ENCODE peak calls at places on chromosomes 16 and 17, in nine cellular contexts. Z is A549, D is suprapubic skin, Y is transverse colon, R is ovary, F is H1, Q is HepG2, K is sigmoid colon, N is GM12878. W is an unnamed sample.

GRCh38 chr17:59362811-59363205 is 31.4 kb downstream of the YPEL2 start:
- DNase-seq in Y (no peak), N (no peak), D (no peak), K (no peak), Z (no peak), F (no peak), R (no peak), Q (no peak), W (no peak)

GRCh38 chr17:80254396-80255241 is 6.0 kb upstream of the RNF213 start:
- DNase-seq in R (no peak), Q (peak), N (peak), K (no peak), Z (peak), F (no peak), D (no peak), Y (peak), W (peak)

GRCh38 chr17:46777943-46778915 is 40.3 kb downstream of the WNT3 start:
- DNase-seq in Y (no peak), K (no peak), R (no peak), F (no peak), D (no peak), Z (no peak), Q (peak), N (no peak), W (no peak)

GRCh38 chr17:17146791-17147406 is 59.2 kb downstream of the PLD6 start:
- DNase-seq in R (no peak), Z (peak), Y (peak), D (no peak), Q (peak), N (no peak), K (no peak), F (no peak), W (no peak)

GRCh38 chr16:50326835-50327465 is 41.8 kb downstream of the BRD7 start:
- DNase-seq in D (no peak), K (no peak), F (no peak), Z (no peak), Y (no peak), N (peak), Q (no peak), R (no peak), W (no peak)

GRCh38 chr16:70753228-70753627 is 47.7 kb downstream of the VAC14 start:
- DNase-seq in Z (no peak), R (no peak), Q (no peak), F (no peak), Y (no peak), K (no peak), N (no peak), D (no peak), W (no peak)

GRCh38 chr16:28282045-28282444 is 10.3 kb upstream of the SBK1 start:
- DNase-seq in Q (no peak), N (no peak), R (no peak), Z (no peak), Y (no peak), F (no peak), K (no peak), D (no peak), W (no peak)

GRCh38 chr16:30567160-30567990 is 4.1 kb downstream of the ZNF688 start:
- DNase-seq in R (no peak), N (no peak), Y (no peak), K (no peak), Q (no peak), D (no peak), Z (no peak), F (no peak), W (no peak)

GRCh38 chr17:61627125-61627524 is 36.1 kb upstream of the NACA2 start:
- DNase-seq in F (no peak), R (no peak), K (no peak), D (no peak), N (no peak), Q (no peak), Y (no peak), Z (no peak), W (no peak)

GRCh38 chr16:22721497-22722100 is 92.4 kb upstream of the HS3ST2 start:
- DNase-seq in N (no peak), F (no peak), D (no peak), Q (no peak), Y (no peak), R (no peak), K (no peak), Z (no peak), W (no peak)

GRCh38 chr16:65122974-65123845 is 1.3 kb upstream of the CDH11 start:
- DNase-seq in R (peak), Q (no peak), N (no peak), D (peak), Y (peak), Z (no peak), K (peak), F (no peak), W (peak)

GRCh38 chr17:44352922-44353655 is 8.0 kb downstream of the GRN start:
- DNase-seq in Z (no peak), N (no peak), R (no peak), K (no peak), Q (no peak), D (no peak), Y (no peak), F (no peak), W (no peak)

GRCh38 chr17:700504-701094 is 14.0 kb downstream of the VPS53 start:
- DNase-seq in K (no peak), D (no peak), Z (peak), Q (no peak), N (no peak), F (no peak), Y (no peak), R (no peak), W (no peak)

GRCh38 chr16:83305092-83305491 is 502.7 kb upstream of the HSBP1 start:
- DNase-seq in D (no peak), R (no peak), Z (no peak), Q (no peak), N (no peak), K (no peak), Y (no peak), F (no peak), W (no peak)

GRCh38 chr16:3570420-3571062 is 6.7 kb downstream of the NLRC3 start:
- DNase-seq in Z (no peak), R (no peak), Y (no peak), Q (peak), D (no peak), K (no peak), N (no peak), F (no peak), W (no peak)

GRCh38 chr17:76547183-76547641 is 7.4 kb downstream of the PRCD start:
- DNase-seq in N (no peak), R (peak), F (no peak), D (peak), K (no peak), Z (peak), Q (peak), Y (peak), W (peak)

GRCh38 chr16:75282811-75283281 is 31.4 kb upstream of the BCAR1 start:
- DNase-seq in Q (no peak), Z (no peak), D (no peak), R (no peak), N (no peak), F (no peak), Y (no peak), K (no peak), W (no peak)

GRCh38 chr17:30236807-30237206 is 1.3 kb upstream of the SLC6A4 start:
- DNase-seq in F (peak), R (peak), K (no peak), Q (peak), N (no peak), Z (peak), Y (peak), D (peak), W (peak)

GRCh38 chr17:68682913-68683312 is 81.7 kb upstream of the FAM20A start:
- DNase-seq in R (no peak), F (no peak), Q (no peak), K (no peak), D (no peak), Y (no peak), N (no peak), Z (no peak), W (no peak)

GRCh38 chr17:80116923-80117380 is 15.6 kb downstream of the GAA start:
- DNase-seq in Q (no peak), Z (no peak), K (no peak), R (no peak), N (no peak), F (no peak), D (peak), Y (no peak), W (no peak)

GRCh38 chr17:64547354-64547753 is 40.6 kb downstream of the CEP95 start:
- DNase-seq in Z (no peak), Q (no peak), F (no peak), R (no peak), D (no peak), N (no peak), K (no peak), Y (no peak), W (no peak)

GRCh38 chr17:57866319-57866718 is 16.5 kb upstream of the MRPS23 start:
- DNase-seq in N (no peak), K (peak), R (no peak), F (no peak), D (no peak), Z (no peak), Q (no peak), Y (no peak), W (no peak)

GRCh38 chr17:75624714-75625345 is 8.4 kb upstream of the SMIM5 start:
- DNase-seq in Q (no peak), N (no peak), K (no peak), D (no peak), Y (no peak), Z (no peak), R (no peak), F (no peak), W (no peak)

GRCh38 chr17:2179615-2180295 is 123.8 kb downstream of the SMG6 start:
- DNase-seq in Q (no peak), N (no peak), D (peak), F (no peak), R (peak), K (peak), Z (no peak), Y (peak), W (peak)

GRCh38 chr16:17836868-17837602 is 366.3 kb upstream of the XYLT1 start:
- DNase-seq in Y (no peak), Q (peak), F (peak), K (no peak), R (no peak), N (no peak), Z (peak), D (no peak), W (no peak)

GRCh38 chr17:2571523-2572303 is 21.7 kb upstream of the PAFAH1B1 start:
- DNase-seq in N (peak), R (no peak), K (no peak), Z (no peak), Y (no peak), D (no peak), Q (no peak), F (no peak), W (no peak)

GRCh38 chr17:82304826-82305726 is 12.3 kb downstream of the CD7 start:
- DNase-seq in R (no peak), N (no peak), F (no peak), D (no peak), K (no peak), Y (no peak), Z (no peak), Q (peak), W (no peak)

GRCh38 chr17:12982224-12982623 is 35.6 kb downstream of the ELAC2 start:
- DNase-seq in R (no peak), F (no peak), Q (no peak), D (no peak), Z (no peak), K (no peak), Y (no peak), N (peak), W (no peak)

GRCh38 chr17:3724373-3725077 is 822 bp downstream of the HASPIN start:
- DNase-seq in D (no peak), N (no peak), Z (no peak), Y (no peak), Q (no peak), R (no peak), K (no peak), F (no peak), W (no peak)

GRCh38 chr17:8059131-8059530 is 20.3 kb downstream of the ALOX15B start:
- DNase-seq in Z (no peak), N (no peak), Q (no peak), F (no peak), R (no peak), D (no peak), K (peak), Y (no peak), W (no peak)

GRCh38 chr16:4217246-4218131 is 24.4 kb downstream of the SRL start:
- DNase-seq in Q (no peak), F (no peak), R (peak), Z (no peak), K (no peak), D (no peak), Y (peak), N (no peak), W (no peak)

GRCh38 chr17:60752873-60753577 is 75.4 kb downstream of the BCAS3 start:
- DNase-seq in Y (no peak), K (no peak), R (no peak), Z (no peak), F (no peak), Q (no peak), N (no peak), D (no peak), W (no peak)

GRCh38 chr16:72561-73537 is at the start of gene RHBDF1:
- DNase-seq in F (no peak), Z (peak), R (peak), N (no peak), K (peak), Y (peak), Q (no peak), D (no peak), W (no peak)

GRCh38 chr16:2598133-2598641 is 60.4 kb downstream of the PDPK1 start:
- DNase-seq in R (no peak), Z (no peak), D (no peak), Q (no peak), K (peak), F (no peak), Y (no peak), N (no peak), W (no peak)

GRCh38 chr17:44972953-44973352 is 4.8 kb upstream of the C1QL1 start:
- DNase-seq in F (no peak), D (no peak), K (no peak), Q (peak), R (no peak), Y (no peak), N (no peak), Z (no peak), W (no peak)

GRCh38 chr17:61542027-61542426 is 49.0 kb downstream of the NACA2 start:
- DNase-seq in Y (no peak), N (no peak), Z (no peak), Q (no peak), R (no peak), F (no peak), D (no peak), K (no peak), W (no peak)

GRCh38 chr16:3026609-3027487 is 3.0 kb downstream of the THOC6 start:
- DNase-seq in D (no peak), N (no peak), Q (no peak), Z (no peak), Y (no peak), K (no peak), F (no peak), R (no peak), W (no peak)

GRCh38 chr17:76272541-76273434 is 7.6 kb downstream of the UBALD2 start:
- DNase-seq in D (no peak), N (no peak), K (no peak), Q (no peak), Z (no peak), Y (no peak), R (no peak), F (no peak), W (no peak)

GRCh38 chr16:9270941-9271340 is 179.5 kb downstream of the HAPSTR1 start:
- DNase-seq in N (no peak), D (no peak), F (no peak), Z (no peak), Q (no peak), K (no peak), R (no peak), Y (no peak), W (no peak)

GRCh38 chr16:57667069-57667525 is 1.0 kb upstream of the ADGRG3 start:
- DNase-seq in N (no peak), K (no peak), D (no peak), R (no peak), Z (no peak), Y (no peak), Q (no peak), F (no peak), W (no peak)

GRCh38 chr16:57668259-57668563 is at the start of gene ADGRG3:
- DNase-seq in Y (no peak), F (no peak), K (no peak), R (no peak), N (no peak), Z (no peak), D (no peak), Q (no peak), W (no peak)

GRCh38 chr16:57666353-57667068 is 1.6 kb upstream of the ADGRG3 start:
- DNase-seq in Y (no peak), K (no peak), Z (no peak), D (no peak), R (no peak), F (no peak), Q (no peak), N (no peak), W (no peak)

GRCh38 chr16:57668630-57669475 is 747 bp downstream of the ADGRG3 start:
- DNase-seq in K (peak), N (no peak), Y (no peak), Q (no peak), D (peak), F (no peak), Z (no peak), R (no peak), W (no peak)

DNA sequence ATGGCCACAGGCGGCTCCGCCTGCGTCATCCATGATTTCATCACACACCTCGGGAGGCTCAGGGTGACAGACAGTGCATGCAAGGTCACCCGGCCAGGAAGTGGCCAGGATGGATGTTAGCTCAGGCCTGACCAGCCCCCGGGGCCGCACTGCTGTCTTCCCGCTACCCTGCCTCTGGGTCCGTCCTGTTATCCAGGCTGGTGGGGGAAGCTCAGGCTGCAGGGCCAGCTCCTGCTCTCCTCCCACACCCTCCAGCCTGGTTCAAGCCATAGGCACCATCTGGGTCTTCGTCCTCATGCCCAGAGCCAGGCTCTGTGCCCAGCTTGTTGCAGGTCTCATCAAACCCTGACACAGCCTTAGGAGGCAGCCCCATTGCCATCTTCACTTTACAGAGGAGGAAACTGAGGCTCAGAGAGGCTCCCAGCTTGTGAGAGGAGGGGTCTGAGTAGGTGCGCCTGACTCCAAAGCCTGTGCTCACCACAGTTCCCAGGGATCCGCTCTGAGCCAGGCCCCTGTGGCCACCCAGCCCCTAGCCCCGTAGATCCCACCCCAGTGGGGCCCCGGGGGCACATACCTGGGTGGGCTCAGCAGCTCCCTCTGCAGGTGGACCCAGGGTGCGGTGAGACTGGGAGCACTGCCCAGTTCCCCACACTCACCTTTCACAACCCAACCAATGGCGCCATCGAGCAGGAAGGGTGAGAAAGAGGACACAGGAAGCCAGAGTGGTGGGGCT is 414 bp upstream of the ADGRG3 start:
- DNase-seq in D (no peak), R (peak), Y (no peak), Z (no peak), K (no peak), N (no peak), F (no peak), Q (peak), W (no peak)
- TF ChIP-seq EP300 in D (no peak), R (no peak), Y (no peak), Z (peak), K (no peak), N (no peak), F (no peak), Q (peak), W (no peak)

DNA sequence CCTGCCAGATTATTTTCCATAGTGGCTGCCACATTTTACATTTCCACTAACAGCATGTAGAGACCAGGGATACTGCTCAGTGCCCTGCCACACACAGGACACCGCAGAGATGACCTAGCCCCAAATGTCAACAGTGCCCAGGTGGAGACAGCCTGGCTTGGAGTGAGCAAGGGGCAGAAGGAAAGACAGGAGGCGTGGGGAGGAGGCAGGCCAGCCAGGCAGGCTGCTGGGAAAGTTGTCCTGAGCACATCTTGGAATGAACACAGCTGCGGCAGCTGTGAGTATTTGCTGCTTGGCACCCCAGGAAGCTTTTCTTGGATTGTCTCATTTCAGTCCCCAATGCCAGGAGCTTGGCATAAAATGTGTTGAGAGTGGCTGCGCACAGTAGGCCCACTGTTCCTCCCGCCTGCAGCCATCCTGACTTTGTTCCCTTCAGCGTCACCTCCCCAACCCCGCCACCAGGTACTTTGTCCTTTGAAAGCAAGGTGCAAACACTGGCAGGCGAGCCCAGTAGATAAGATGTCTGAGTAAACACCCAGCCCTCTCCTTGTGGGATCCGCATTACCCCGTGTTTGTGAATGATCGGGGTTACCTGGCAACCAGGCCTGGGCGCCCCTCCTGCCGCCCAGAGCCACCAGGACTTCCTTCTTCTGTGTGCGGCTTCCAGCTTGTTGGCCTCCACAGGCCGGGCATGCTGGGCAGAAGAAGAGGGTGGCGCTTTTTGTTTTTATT is 114.0 kb downstream of the CMIP start:
- DNase-seq in F (no peak), R (no peak), Q (peak), K (no peak), D (no peak), N (no peak), Z (peak), Y (peak), W (no peak)
- TF ChIP-seq EP300 in F (no peak), R (no peak), Q (peak), K (no peak), D (no peak), N (no peak), Z (no peak), Y (peak), W (no peak)

GRCh38 chr16:89198417-89199240 is 1.7 kb downstream of the SLC22A31 start:
- DNase-seq in K (no peak), Z (no peak), R (no peak), N (no peak), F (no peak), D (peak), Y (no peak), Q (no peak), W (no peak)
- TF ChIP-seq EP300 in K (no peak), Z (no peak), R (no peak), N (no peak), F (no peak), D (no peak), Y (no peak), Q (no peak), W (no peak)

GRCh38 chr16:68681038-68681437 is 35.9 kb downstream of the CDH3 start:
- DNase-seq in R (no peak), N (no peak), Z (no peak), Q (no peak), D (no peak), K (no peak), F (no peak), Y (no peak), W (no peak)

GRCh38 chr16:68676113-68676860 is 31.2 kb downstream of the CDH3 start:
- DNase-seq in K (peak), D (no peak), Z (no peak), Q (no peak), F (no peak), Y (no peak), R (no peak), N (no peak), W (no peak)
- TF ChIP-seq EP300 in K (no peak), D (no peak), Z (no peak), Q (no peak), F (no peak), Y (no peak), R (no peak), N (no peak), W (no peak)

GRCh38 chr17:18992454-18993130 is 12.0 kb downstream of the FAM83G start:
- DNase-seq in N (peak), Q (no peak), K (no peak), D (no peak), Z (no peak), Y (peak), F (no peak), R (no peak), W (no peak)
- TF ChIP-seq EP300 in N (no peak), Q (no peak), K (no peak), D (no peak), Z (no peak), Y (no peak), F (no peak), R (no peak), W (no peak)

GRCh38 chr16:54280751-54281150 is 5.8 kb downstream of the IRX3 start:
- DNase-seq in D (peak), Z (no peak), F (no peak), Y (no peak), Q (no peak), N (no peak), K (no peak), R (no peak), W (no peak)

GRCh38 chr16:54282923-54283734 is 3.5 kb downstream of the IRX3 start:
- DNase-seq in Z (no peak), N (no peak), Y (no peak), D (no peak), K (no peak), Q (no peak), R (no peak), F (no peak), W (no peak)

GRCh38 chr16:54282202-54282922 is 4.2 kb downstream of the IRX3 start:
- DNase-seq in F (no peak), R (peak), Z (peak), Y (peak), K (no peak), Q (no peak), N (no peak), D (peak), W (no peak)

GRCh38 chr16:54283735-54284318 is 2.8 kb downstream of the IRX3 start:
- DNase-seq in Y (no peak), Z (no peak), Q (no peak), N (no peak), D (no peak), K (no peak), R (no peak), F (no peak), W (no peak)

GRCh38 chr16:54281535-54282201 is 4.9 kb downstream of the IRX3 start:
- DNase-seq in F (no peak), R (no peak), Z (no peak), Y (peak), D (peak), K (no peak), N (no peak), Q (no peak), W (no peak)
- TF ChIP-seq EP300 in F (no peak), R (no peak), Z (no peak), Y (no peak), D (no peak), K (no peak), N (no peak), Q (no peak), W (no peak)

W was measured in tibial nerve.